ENCODE peak calls at places on chromosomes 6 and 20, in ten cellular contexts. I is dorsolateral prefrontal cortex, S is uterus, O is ovary, A is heart left ventricle, R is IMR-90, H is psoas muscle, F is epithelial cell of prostate, M is cardiac muscle cell, B is neuronal stem cell. G is an unnamed sample.
A peak's percentile ranks its signal among the peaks of the same experiment; 100 is the strongest.

GRCh38 chr20:32574296-32575226 is 10.6 kb downstream of the NOL4L start:
- DNase-seq in I (no peak), R (peak; percentile 88), A (peak; percentile 69), B (no peak), M (peak; percentile 95), S (no peak), H (no peak), O (peak; percentile 37), F (no peak), G (peak; percentile 14)

GRCh38 chr20:60677819-60678218 is 574.2 kb upstream of the CDH4 start:
- DNase-seq in B (no peak), S (no peak), A (no peak), F (no peak), H (no peak), O (no peak), I (no peak), R (no peak), M (no peak), G (no peak)

GRCh38 chr6:111920581-111920980 is 47.3 kb upstream of the FYN start:
- DNase-seq in M (no peak), H (no peak), A (no peak), O (no peak), I (no peak), S (no peak), F (no peak), B (no peak), R (no peak), G (no peak)

GRCh38 chr6:106630366-106630765 is 988 bp downstream of the QRSL1 start:
- DNase-seq in O (no peak), M (peak; percentile 2), F (no peak), I (no peak), H (no peak), S (no peak), R (no peak), A (no peak), B (no peak), G (no peak)

GRCh38 chr20:50015636-50015992 is 32.8 kb downstream of the SNAI1 start:
- DNase-seq in R (no peak), F (no peak), I (no peak), S (no peak), A (no peak), O (no peak), H (no peak), M (no peak), B (no peak), G (no peak)

GRCh38 chr6:54717849-54718455 is 128.6 kb upstream of the FAM83B start:
- DNase-seq in M (peak; percentile 63), A (no peak), B (peak; percentile 66), H (no peak), F (peak; percentile 71), I (no peak), R (peak; percentile 37), S (peak; percentile 21), O (peak; percentile 25), G (no peak)

GRCh38 chr20:38591484-38592410 is 9.9 kb upstream of the ARHGAP40 start:
- DNase-seq in O (no peak), M (no peak), S (no peak), F (no peak), I (no peak), H (no peak), B (no peak), A (no peak), R (no peak), G (no peak)

GRCh38 chr20:63496404-63497120 is 2.3 kb downstream of the EEF1A2 start:
- DNase-seq in H (no peak), S (no peak), F (no peak), B (no peak), A (no peak), M (peak; percentile 23), R (no peak), O (no peak), I (no peak), G (no peak)

GRCh38 chr6:80105972-80106417 is 476 bp upstream of the BCKDHB start:
- DNase-seq in B (no peak), H (no peak), A (no peak), M (no peak), I (no peak), F (no peak), R (no peak), S (no peak), O (no peak), G (no peak)

GRCh38 chr6:80104520-80104919 is 2.0 kb upstream of the BCKDHB start:
- DNase-seq in B (no peak), I (no peak), O (no peak), S (no peak), A (no peak), M (no peak), R (no peak), H (no peak), F (no peak), G (no peak)

GRCh38 chr6:80106418-80107235 is at the start of gene BCKDHB:
- DNase-seq in H (peak; percentile 99), O (peak; percentile 99), A (peak; percentile 99), F (peak; percentile 88), S (peak; percentile 99), M (peak; percentile 99), B (peak; percentile 97), I (peak; percentile 99), R (peak; percentile 96), G (peak; percentile 94)
- H3K27ac ChIP-seq in H (peak within 1 kb of the TSS; percentile 84), O (peak within 1 kb of the TSS; percentile 66), A (peak within 1 kb of the TSS; percentile 82), F (peak within 1 kb of the TSS; percentile 50), S (peak within 1 kb of the TSS; percentile 73), M (peak within 1 kb of the TSS; percentile 91), B (peak within 1 kb of the TSS; percentile 73), I (peak within 1 kb of the TSS; percentile 85), R (peak within 1 kb of the TSS; percentile 38), G (peak within 1 kb of the TSS; percentile 79)

GRCh38 chr6:109736273-109737031 is 45.4 kb downstream of the FIG4 start:
- DNase-seq in A (no peak), H (no peak), F (no peak), M (no peak), R (peak; percentile 28), B (no peak), O (no peak), I (no peak), S (no peak), G (no peak)
- H3K27ac ChIP-seq in A (no peak overlapping the region), H (no peak overlapping the region), F (no peak overlapping the region), M (peak overlapping the region; percentile 15), R (no peak overlapping the region), B (no peak overlapping the region), O (no peak overlapping the region), I (no peak overlapping the region), S (no peak overlapping the region), G (no peak overlapping the region)

GRCh38 chr20:4455301-4455701 is 266.4 kb upstream of the PRND start:
- DNase-seq in O (no peak), A (no peak), M (no peak), I (no peak), B (no peak), F (no peak), R (no peak), S (no peak), H (no peak), G (no peak)

GRCh38 chr20:4455996-4456395 is 265.7 kb upstream of the PRND start:
- DNase-seq in F (no peak), M (no peak), H (no peak), I (no peak), B (no peak), S (no peak), R (no peak), A (no peak), O (no peak), G (no peak)

GRCh38 chr20:4453369-4453768 is 268.3 kb upstream of the PRND start:
- DNase-seq in M (no peak), I (no peak), R (no peak), F (no peak), A (no peak), B (no peak), O (no peak), S (no peak), H (no peak), G (no peak)

GRCh38 chr20:4459081-4459480 is 262.6 kb upstream of the PRND start:
- DNase-seq in H (no peak), F (no peak), O (no peak), R (no peak), A (no peak), S (no peak), B (no peak), M (no peak), I (no peak), G (no peak)

DNA sequence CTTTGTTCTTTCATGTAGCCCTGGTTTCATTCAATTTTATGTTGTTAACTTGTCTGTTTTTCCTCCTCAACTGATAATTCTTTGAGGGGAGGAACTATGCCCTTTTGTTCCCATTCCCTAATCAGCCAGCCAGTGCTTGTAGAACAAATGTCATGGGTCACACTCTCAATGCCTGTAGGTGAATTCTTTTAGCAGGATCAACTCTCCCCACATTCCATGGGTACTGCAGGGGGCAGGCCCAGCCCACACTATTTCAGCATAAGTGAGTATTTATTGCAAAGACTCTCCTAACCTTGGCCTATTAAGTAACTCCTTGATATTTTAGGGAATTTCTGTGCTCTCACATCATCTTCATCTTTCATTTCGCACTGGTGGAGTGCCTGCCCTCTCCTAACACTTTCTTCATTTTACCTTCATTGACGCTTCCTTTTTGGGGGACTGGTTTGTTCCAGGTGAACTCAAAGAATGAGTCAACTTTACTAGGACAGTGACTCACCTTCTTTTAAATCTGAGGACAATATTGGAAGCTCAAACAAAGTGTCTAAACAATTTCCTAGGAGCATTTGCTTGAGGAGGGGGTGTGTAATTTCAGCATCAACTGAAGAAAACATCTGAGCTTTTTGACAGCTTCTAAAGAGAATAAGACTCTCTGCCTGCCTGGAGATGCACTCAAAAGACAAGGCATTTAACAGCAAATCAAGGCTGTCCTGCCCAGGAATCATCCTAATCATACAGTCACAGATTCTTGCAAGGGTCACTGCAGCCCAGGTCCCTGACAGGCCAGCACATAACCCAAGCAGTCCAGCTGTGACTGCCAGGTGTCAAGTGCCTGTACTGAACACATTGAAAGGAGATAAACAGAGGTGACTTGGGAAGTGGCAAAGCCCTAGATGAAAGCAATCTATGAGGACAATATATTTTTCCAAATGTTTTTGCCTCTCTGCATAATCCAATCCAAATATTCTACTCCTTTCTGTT is 263.9 kb upstream of the PRND start:
- DNase-seq in F (no peak), S (no peak), I (no peak), O (no peak), H (no peak), M (no peak), A (no peak), R (no peak), B (peak; percentile 39), G (no peak)
- H3K27ac ChIP-seq in F (peak overlapping the region; percentile 80), S (no peak overlapping the region), I (no peak overlapping the region), O (no peak overlapping the region), H (no peak overlapping the region), M (peak overlapping the region; percentile 45), A (no peak overlapping the region), R (no peak overlapping the region), B (peak overlapping the region; percentile 77), G (no peak overlapping the region)

GRCh38 chr20:3334156-3334943 is 73.1 kb downstream of the DNAAF9 start:
- DNase-seq in H (no peak), O (no peak), S (no peak), I (no peak), M (no peak), F (no peak), R (no peak), A (no peak), B (no peak), G (no peak)

GRCh38 chr20:3340443-3340842 is 67.0 kb downstream of the DNAAF9 start:
- DNase-seq in I (no peak), R (no peak), H (peak; percentile 60), M (peak; percentile 37), S (no peak), O (peak; percentile 22), F (no peak), A (peak; percentile 87), B (no peak), G (no peak)

GRCh38 chr20:3339076-3339475 is 68.4 kb downstream of the DNAAF9 start:
- DNase-seq in F (no peak), R (peak; percentile 12), M (no peak), B (no peak), A (no peak), O (no peak), I (no peak), H (no peak), S (no peak), G (no peak)

DNA sequence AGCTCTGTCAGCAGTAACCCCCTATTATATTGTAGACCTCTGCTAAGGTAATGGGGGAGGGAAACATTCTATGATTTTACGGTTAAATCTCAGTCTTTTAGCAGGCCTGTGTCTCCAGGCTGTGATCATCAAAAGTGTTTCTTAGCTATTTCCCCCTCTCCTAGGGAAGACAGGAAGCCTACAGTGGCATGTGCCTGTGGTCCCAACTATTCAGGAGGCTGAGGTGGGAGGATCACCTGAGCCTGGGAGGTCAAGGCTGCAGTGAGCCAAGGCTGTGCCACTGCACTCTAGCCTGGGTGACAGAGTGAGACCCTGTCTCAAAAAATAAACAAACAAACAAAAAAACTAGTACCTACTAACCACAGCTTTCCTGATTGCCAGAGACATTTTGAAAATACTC is 67.9 kb downstream of the DNAAF9 start:
- DNase-seq in R (no peak), F (no peak), O (no peak), A (no peak), M (no peak), I (no peak), S (no peak), B (no peak), H (no peak), G (no peak)
- H3K27ac ChIP-seq in R (peak overlapping the region; percentile 21), F (no peak overlapping the region), O (no peak overlapping the region), A (no peak overlapping the region), M (no peak overlapping the region), I (no peak overlapping the region), S (no peak overlapping the region), B (no peak overlapping the region), H (no peak overlapping the region), G (no peak overlapping the region)